ENCODE peak calls at places on chromosomes 4 and X, in four cellular contexts. B, T, J and P are unnamed samples. For H3K4me1, the result is how much of the 10 kb centered on the place peaks cover.

GRCh38 chrX:54182194-54182863 is 725 bp downstream of the FAM120C start:
- DNase-seq in J (peak), B (peak), T (no peak), P (peak)

GRCh38 chrX:9690046-9690445 is 75.6 kb downstream of the GPR143 start:
- DNase-seq in B (no peak), T (no peak), J (no peak), P (no peak)

GRCh38 chrX:18422325-18422724 is 3.1 kb upstream of the CDKL5 start:
- DNase-seq in B (no peak), J (no peak), T (no peak), P (no peak)

GRCh38 chrX:1062351-1062750 is 150.1 kb downstream of the CRLF2 start:
- DNase-seq in B (no peak), T (no peak), J (no peak), P (no peak)

GRCh38 chr4:8157496-8157895 is 1.1 kb downstream of the ABLIM2 start:
- DNase-seq in J (peak), B (no peak), T (no peak), P (no peak)

GRCh38 chr4:71338846-71339593 is at the start of gene SLC4A4:
- DNase-seq in J (no peak), B (no peak), T (no peak), P (no peak)

GRCh38 chr4:17272154-17272553 is 239.7 kb downstream of the QDPR start:
- DNase-seq in J (no peak), B (no peak), T (no peak), P (no peak)

GRCh38 chrX:151713859-151714258 is 2.0 kb upstream of the FATE1 start:
- DNase-seq in J (no peak), B (no peak), T (no peak), P (peak)

GRCh38 chr4:153398713-153399112 is 54.2 kb downstream of the MND1 start:
- DNase-seq in B (no peak), J (no peak), T (no peak), P (no peak)

GRCh38 chrX:7146703-7147430 is 645 bp upstream of the STS start:
- DNase-seq in B (no peak), T (no peak), J (peak), P (no peak)

GRCh38 chr4:123804171-123804721 is 407.7 kb downstream of the SPRY1 start:
- DNase-seq in T (no peak), B (no peak), J (no peak), P (no peak)

GRCh38 chr4:47031011-47031678 is at the start of gene GABRB1:
- DNase-seq in T (no peak), B (no peak), J (peak), P (peak)

GRCh38 chr4:8067945-8068894 is 90.4 kb downstream of the ABLIM2 start:
- DNase-seq in T (no peak), B (no peak), J (peak), P (no peak)

GRCh38 chr4:176534566-176534965 is 214.8 kb downstream of the SPCS3 start:
- DNase-seq in J (no peak), T (no peak), B (no peak), P (no peak)

GRCh38 chr4:127141857-127142256 is 490.9 kb upstream of the INTU start:
- DNase-seq in T (no peak), J (no peak), B (no peak), P (no peak)

GRCh38 chrX:130051176-130051845 is 59.0 kb downstream of the ELF4 start:
- DNase-seq in B (no peak), J (peak), T (no peak), P (no peak)

GRCh38 chrX:7996414-7996813 is 69.2 kb upstream of the PNPLA4 start:
- DNase-seq in T (no peak), J (no peak), B (peak), P (peak)

GRCh38 chrX:130086414-130087207 is 23.7 kb downstream of the ELF4 start:
- DNase-seq in B (no peak), T (no peak), J (peak), P (no peak)

GRCh38 chr4:67696061-67696460 is 4.9 kb downstream of the UBA6 start:
- DNase-seq in J (no peak), T (no peak), B (no peak), P (no peak)
- H3K4me3 ChIP-seq in J (no peak), T (no peak), B (no peak), P (no peak)

GRCh38 chr4:22483551-22483981 is 32.3 kb downstream of the ADGRA3 start:
- DNase-seq in T (no peak), B (no peak), J (no peak), P (no peak)

GRCh38 chr4:22486276-22486675 is 29.6 kb downstream of the ADGRA3 start:
- DNase-seq in B (no peak), J (no peak), T (no peak), P (no peak)

GRCh38 chr4:22485751-22486150 is 30.1 kb downstream of the ADGRA3 start:
- DNase-seq in J (no peak), T (no peak), B (no peak), P (no peak)

GRCh38 chr4:22480928-22481327 is 34.9 kb downstream of the ADGRA3 start:
- DNase-seq in B (no peak), J (no peak), T (no peak), P (no peak)

GRCh38 chr4:22482250-22483127 is 33.4 kb downstream of the ADGRA3 start:
- DNase-seq in B (no peak), T (no peak), J (no peak), P (peak)
- H3K4me1 ChIP-seq in B (under half), T (under half), J (under half), P (under half)

DNA sequence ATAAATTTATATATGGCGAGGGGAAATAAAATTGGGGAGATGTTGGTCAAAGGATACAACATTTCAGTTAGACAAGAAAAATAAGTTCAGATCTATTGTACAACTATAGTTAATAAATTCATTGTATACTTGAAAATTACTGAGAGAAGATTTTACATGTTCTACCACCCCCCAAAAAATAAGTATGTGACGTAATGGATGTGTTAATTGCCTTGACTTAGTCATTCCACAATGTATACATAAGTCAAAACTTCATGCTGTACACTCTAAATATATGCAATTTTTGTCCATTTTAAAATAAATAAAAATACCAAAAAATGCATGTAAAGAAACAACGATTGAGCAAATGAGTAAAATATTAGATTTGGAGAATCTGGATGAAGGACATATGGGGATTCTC is 1.8 kb downstream of the USP11 start:
- DNase-seq in B (no peak), T (no peak), J (no peak), P (no peak)
- H3K4me3 ChIP-seq in B (no peak), T (no peak), J (peak), P (peak)

GRCh38 chr4:1210971-1211370 is 38.0 kb downstream of the CTBP1 start:
- DNase-seq in B (no peak), T (no peak), J (peak), P (no peak)

GRCh38 chr4:1212546-1213335 is 36.2 kb downstream of the CTBP1 start:
- DNase-seq in T (no peak), B (no peak), J (peak), P (no peak)

GRCh38 chr4:1210241-1210841 is 38.0 kb upstream of the SPON2 start:
- DNase-seq in B (no peak), J (peak), T (no peak), P (no peak)

GRCh38 chr4:1211951-1212545 is 36.9 kb downstream of the CTBP1 start:
- DNase-seq in J (peak), T (no peak), B (no peak), P (no peak)

GRCh38 chr4:1211371-1211770 is 37.6 kb downstream of the CTBP1 start:
- DNase-seq in T (no peak), J (peak), B (no peak), P (no peak)
- H3K4me1 ChIP-seq in T (under half), J (under half), B (half or more), P (under half)

DNA sequence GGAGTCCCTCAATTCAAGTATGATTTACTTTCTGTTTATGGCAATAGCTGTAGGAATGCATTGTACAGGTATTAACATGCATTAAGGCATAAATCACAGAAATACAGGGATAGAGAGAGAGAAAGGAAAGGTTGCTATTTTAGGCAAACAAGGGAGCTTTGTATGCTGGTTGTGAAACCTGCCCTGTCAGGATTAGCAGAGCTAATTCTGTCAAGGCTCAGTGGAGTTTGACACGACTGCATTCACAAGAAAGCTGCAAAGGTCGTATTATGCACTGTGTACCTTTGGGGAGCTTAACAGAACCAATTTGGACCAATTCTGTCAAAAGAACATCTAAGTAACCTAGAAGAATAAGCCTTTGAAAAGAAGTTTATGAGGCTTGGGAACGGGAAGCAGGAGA is 239.3 kb downstream of the GRIA2 start:
- DNase-seq in T (no peak), B (no peak), J (no peak), P (no peak)
- H3K4me3 ChIP-seq in T (no peak), B (no peak), J (no peak), P (no peak)

GRCh38 chrX:56564182-56564885 is 907 bp downstream of the UBQLN2 start:
- DNase-seq in J (peak), T (no peak), B (no peak), P (no peak)
- H3K4me1 ChIP-seq in J (under half), T (under half), B (under half), P (under half)

DNA sequence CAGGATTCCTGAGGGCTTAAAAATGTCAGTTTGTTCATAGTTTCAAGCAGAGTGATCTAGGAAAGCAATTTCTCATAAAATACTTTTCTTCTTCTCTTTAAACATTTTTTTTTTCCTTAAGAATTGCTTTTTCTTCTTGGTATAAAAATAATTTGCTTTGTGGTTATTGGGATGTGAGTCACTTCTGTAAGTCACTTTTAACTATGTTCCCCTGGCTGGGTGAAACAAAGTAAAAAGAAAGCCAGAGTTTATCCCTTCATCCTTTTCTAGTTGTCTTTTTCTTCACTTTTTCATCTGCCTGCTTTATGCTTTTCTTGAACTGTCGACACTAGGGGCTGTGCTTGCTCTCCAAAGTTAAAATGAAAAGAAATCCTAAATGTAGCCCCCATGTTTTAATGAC is 33.5 kb downstream of the ARSJ start:
- DNase-seq in T (no peak), B (no peak), J (no peak), P (no peak)
- H3K4me3 ChIP-seq in T (no peak), B (no peak), J (no peak), P (no peak)

DNA sequence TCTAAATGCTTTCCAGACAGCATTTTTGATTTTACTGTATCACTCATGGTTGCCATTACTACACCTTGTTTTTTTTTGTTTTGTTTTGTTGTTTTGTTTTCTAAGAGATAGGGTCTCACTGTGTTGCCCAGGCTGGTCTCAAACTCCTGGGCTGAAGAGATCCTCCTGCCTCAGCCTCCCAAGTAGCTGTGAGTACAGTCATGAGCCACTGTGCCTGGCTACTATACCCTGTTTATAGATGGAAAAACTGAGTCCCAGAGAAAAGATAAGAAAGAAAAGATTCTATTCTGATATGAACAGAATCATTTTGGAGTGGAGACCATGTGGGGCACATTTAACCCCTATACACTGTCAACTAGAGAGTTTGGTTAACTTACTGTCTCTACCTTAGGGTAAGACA is 20.0 kb downstream of the ADD1 start:
- DNase-seq in T (no peak), J (no peak), B (no peak), P (no peak)
- H3K4me1 ChIP-seq in T (under half), J (half or more), B (half or more), P (under half)

GRCh38 chr4:83569967-83570366 is 34.1 kb downstream of the GPAT3 start:
- DNase-seq in B (no peak), T (no peak), J (no peak), P (no peak)

GRCh38 chr4:83569429-83569828 is 33.5 kb downstream of the GPAT3 start:
- DNase-seq in T (no peak), J (no peak), B (no peak), P (no peak)

GRCh38 chr4:83572848-83573247 is 36.9 kb downstream of the GPAT3 start:
- DNase-seq in B (no peak), J (no peak), T (no peak), P (no peak)

GRCh38 chr4:83568057-83568456 is 32.1 kb downstream of the GPAT3 start:
- DNase-seq in B (no peak), T (no peak), J (no peak), P (no peak)
- H3K4me3 ChIP-seq in B (no peak), T (no peak), J (no peak), P (no peak)

GRCh38 chrX:44918722-44919121 is 45.7 kb downstream of the KDM6A start:
- DNase-seq in B (no peak), J (no peak), T (no peak), P (no peak)

GRCh38 chrX:44915361-44915868 is 42.4 kb downstream of the KDM6A start:
- DNase-seq in T (no peak), J (no peak), B (no peak), P (no peak)

GRCh38 chrX:44914532-44915198 is 41.7 kb downstream of the KDM6A start:
- DNase-seq in J (no peak), B (no peak), T (no peak), P (no peak)

GRCh38 chrX:44908838-44909237 is 35.9 kb downstream of the KDM6A start:
- DNase-seq in J (no peak), T (no peak), B (no peak), P (no peak)

GRCh38 chrX:44913656-44914531 is 40.9 kb downstream of the KDM6A start:
- DNase-seq in J (no peak), B (no peak), T (no peak), P (no peak)
- H3K4me1 ChIP-seq in J (half or more), B (under half), T (under half), P (under half)